ENCODE peak calls at places on chromosomes 4 and X, in ten cellular contexts. M is GM23338, L is mesenchymal stem cell, F is foreskin keratinocyte, S is fibroblast of lung, O is lower lobe of right lung, H is osteoblast, V is stomach, T is body of pancreas, D is WERI-Rb-1. U is an unnamed sample.

GRCh38 chr4:139782926-139783542 is 117.4 kb downstream of the MGST2 start:
- DNase-seq in M (no peak), L (no peak), F (no peak), S (no peak), O (no peak), H (no peak), V (no peak), T (no peak), D (no peak), U (no peak)

GRCh38 chr4:107210450-107211239 is 174.5 kb upstream of the DKK2 start:
- DNase-seq in M (no peak), L (peak), F (peak), S (peak), O (no peak), H (no peak), V (no peak), T (no peak), D (no peak), U (no peak)

GRCh38 chrX:56729152-56729557 is at the start of gene NBDY:
- DNase-seq in M (peak), L (peak), F (peak), S (peak), O (no peak), H (peak), V (peak), T (peak), D (peak), U (peak)

GRCh38 chrX:63784902-63785692 is at the start of gene ARHGEF9:
- DNase-seq in M (peak), L (peak), F (no peak), S (peak), O (no peak), H (peak), V (peak), T (peak), D (peak), U (no peak)

GRCh38 chr4:38135201-38135600 is 175.0 kb downstream of the PTTG2 start:
- DNase-seq in M (no peak), L (no peak), F (no peak), S (no peak), O (no peak), H (no peak), V (no peak), T (no peak), D (peak), U (no peak)

GRCh38 chr4:56995525-56995924 is 16.8 kb downstream of the POLR2B start:
- DNase-seq in M (no peak), L (no peak), F (no peak), S (peak), O (no peak), H (peak), V (peak), T (peak), D (no peak), U (no peak)

GRCh38 chr4:13706716-13707115 is 79.2 kb upstream of the BOD1L1 start:
- DNase-seq in M (no peak), L (no peak), F (no peak), S (no peak), O (no peak), H (peak), V (no peak), T (no peak), D (no peak), U (no peak)

GRCh38 chr4:27702710-27703431 is 842.2 kb downstream of the STIM2 start:
- DNase-seq in M (peak), L (no peak), F (peak), S (peak), O (no peak), H (no peak), V (no peak), T (no peak), D (peak), U (no peak)

GRCh38 chr4:30714408-30715031 is 5.6 kb upstream of the PCDH7 start:
- DNase-seq in M (peak), L (peak), F (no peak), S (peak), O (no peak), H (peak), V (peak), T (peak), D (peak), U (no peak)

GRCh38 chrX:132532955-132533354 is 44.1 kb upstream of the MBNL3 start:
- DNase-seq in M (no peak), L (peak), F (no peak), S (peak), O (no peak), H (no peak), V (no peak), T (no peak), D (no peak), U (no peak)

GRCh38 chr4:27094224-27094623 is 233.6 kb downstream of the STIM2 start:
- DNase-seq in M (no peak), L (no peak), F (no peak), S (no peak), O (no peak), H (no peak), V (no peak), T (no peak), D (no peak), U (no peak)

DNA sequence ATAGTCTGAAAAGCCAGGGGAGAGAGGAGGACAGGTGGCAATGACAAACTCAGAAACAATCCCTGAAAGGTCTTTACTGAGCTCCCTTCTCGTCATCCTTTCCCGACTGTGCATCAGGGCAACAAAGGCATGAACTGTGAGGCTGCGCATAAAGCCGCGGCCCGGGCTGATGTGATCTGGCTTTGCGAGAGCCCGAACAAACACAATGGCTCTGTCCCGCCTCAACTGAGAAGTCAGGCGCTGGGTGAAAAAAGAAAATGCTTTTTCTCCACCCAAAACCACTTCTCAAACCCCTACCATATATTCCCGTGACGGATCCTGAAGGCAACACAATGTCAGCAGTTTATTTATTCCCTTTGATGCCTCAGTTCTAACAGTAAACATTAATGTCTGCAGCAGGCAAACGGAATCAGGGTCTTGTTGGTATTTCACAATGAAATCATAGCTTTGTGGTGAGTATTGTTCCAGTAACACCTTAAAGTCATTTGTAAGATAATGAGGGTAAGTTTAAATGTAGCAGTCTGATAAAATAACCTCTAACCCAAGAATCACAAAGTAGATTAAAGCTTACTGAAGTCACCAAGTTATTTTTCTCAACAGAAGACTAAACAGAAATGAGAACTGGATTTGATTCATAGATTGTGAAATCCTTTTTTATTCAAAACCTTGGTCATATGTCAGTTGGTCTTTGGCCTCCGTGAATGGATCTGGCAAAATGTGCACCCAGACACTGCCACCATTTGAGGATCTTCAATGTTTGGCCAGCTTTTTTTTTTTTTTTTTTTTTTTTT is 67.4 kb downstream of the APBB2 start:
- DNase-seq in M (peak), L (peak), F (no peak), S (peak), O (no peak), H (peak), V (peak), T (no peak), D (no peak), U (peak)
- H3K27ac ChIP-seq in M (peak), L (peak), F (peak), S (peak), O (peak), H (peak), V (peak), T (no peak), D (no peak), U (peak)

DNA sequence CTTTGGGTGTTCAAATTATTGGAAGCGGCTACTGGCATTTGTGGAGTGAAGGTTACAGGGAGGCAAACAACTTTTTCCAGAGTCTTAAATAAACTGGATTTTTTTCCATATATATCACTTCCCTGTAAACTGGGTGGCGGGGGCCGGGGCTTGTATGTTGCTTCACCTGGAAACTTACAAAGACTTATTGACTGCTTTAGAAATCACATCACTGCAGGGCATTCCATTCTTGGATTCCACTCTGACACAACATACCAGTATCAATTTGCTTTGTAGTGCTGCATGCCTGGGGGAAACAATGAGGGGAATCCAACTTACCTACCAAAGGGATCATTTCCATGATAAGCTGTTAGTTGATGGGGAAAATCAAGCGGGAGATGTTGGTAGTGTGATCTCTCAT is 21.7 kb upstream of the FAM156A start:
- DNase-seq in M (peak), L (no peak), F (peak), S (peak), O (no peak), H (no peak), V (no peak), T (no peak), D (no peak), U (no peak)
- H3K27ac ChIP-seq in M (no peak), L (peak), F (no peak), S (no peak), O (no peak), H (peak), V (no peak), T (no peak), D (no peak), U (peak)

DNA sequence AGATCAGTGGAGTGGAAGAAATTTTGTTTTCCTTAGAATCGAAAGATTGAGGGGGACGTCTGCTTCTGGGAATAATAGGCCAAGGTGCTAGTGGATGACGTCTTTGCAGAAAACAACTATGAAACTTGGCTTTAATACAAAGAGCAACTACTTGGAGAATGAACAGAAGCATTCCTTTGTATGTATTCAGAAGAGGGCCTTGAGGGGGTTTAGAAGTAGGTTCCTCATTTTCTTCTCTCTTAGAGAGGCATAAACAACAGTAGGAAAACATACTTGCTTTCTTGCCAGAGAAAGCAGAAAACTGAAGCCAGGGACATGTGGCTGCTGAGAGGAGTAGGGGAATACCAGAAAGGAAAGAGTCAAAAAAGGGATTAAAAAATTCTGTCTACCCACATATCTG is 167.8 kb downstream of the ZNF330 start:
- DNase-seq in M (no peak), L (peak), F (peak), S (peak), O (no peak), H (peak), V (no peak), T (no peak), D (no peak), U (no peak)
- H3K27ac ChIP-seq in M (no peak), L (no peak), F (peak), S (no peak), O (no peak), H (no peak), V (no peak), T (no peak), D (no peak), U (no peak)

DNA sequence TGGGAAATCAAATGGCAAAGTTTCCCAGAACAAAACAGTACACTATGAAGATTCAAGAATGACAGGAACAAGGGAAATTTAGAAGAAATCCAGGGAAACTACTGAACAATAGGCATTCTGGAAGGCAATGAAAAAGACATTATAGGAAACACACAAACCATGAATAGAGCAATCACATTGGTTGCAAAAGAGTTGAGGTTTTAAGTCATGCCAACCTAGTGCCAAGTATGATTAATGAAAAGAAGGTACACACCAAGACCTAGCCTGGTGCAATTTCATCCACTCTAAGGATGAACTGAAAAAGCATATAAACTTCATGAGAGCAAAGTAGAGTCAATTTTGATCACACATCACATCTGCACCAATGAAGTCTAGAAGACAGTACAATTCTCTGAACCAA is 326.9 kb downstream of the PDHA2 start:
- DNase-seq in M (no peak), L (no peak), F (no peak), S (peak), O (no peak), H (no peak), V (no peak), T (no peak), D (no peak), U (no peak)
- H3K27ac ChIP-seq in M (no peak), L (no peak), F (no peak), S (no peak), O (no peak), H (peak), V (no peak), T (no peak), D (no peak), U (no peak)

GRCh38 chr4:22984390-22984789 is 291.7 kb downstream of the GBA3 start:
- DNase-seq in M (no peak), L (no peak), F (no peak), S (no peak), O (no peak), H (no peak), V (no peak), T (no peak), D (no peak), U (no peak)

GRCh38 chr4:22978656-22979055 is 285.9 kb downstream of the GBA3 start:
- DNase-seq in M (no peak), L (no peak), F (no peak), S (no peak), O (no peak), H (no peak), V (no peak), T (no peak), D (no peak), U (no peak)
- H3K27ac ChIP-seq in M (no peak), L (no peak), F (no peak), S (no peak), O (no peak), H (no peak), V (no peak), T (no peak), D (no peak), U (no peak)